ENCODE peak calls at places on chromosome 16, in nine cellular contexts. W is lower leg skin, Q is astrocyte of the cerebellum, L is neural progenitor cell, I is right lobe of liver, H is cardiac fibroblast, A is adrenal gland, X is AG04450, M is Peyer's patch. Z is an unnamed sample.

GRCh38 chr16:29883987-29884386 is 15.4 kb downstream of the SEZ6L2 start:
- DNase-seq in X (no peak), M (no peak), W (no peak), H (no peak), Q (no peak), A (no peak), L (no peak), I (no peak), Z (no peak)

GRCh38 chr16:73890524-73891500 is 405.8 kb upstream of the PSMD7 start:
- DNase-seq in X (no peak), A (no peak), H (peak), M (no peak), Q (no peak), I (no peak), W (no peak), L (peak), Z (no peak)

GRCh38 chr16:27214084-27214961 is 11.0 kb downstream of the KDM8 start:
- DNase-seq in Q (no peak), A (no peak), W (no peak), I (peak), L (no peak), H (no peak), M (peak), X (no peak), Z (no peak)

GRCh38 chr16:78639775-78640174 is 540.3 kb downstream of the WWOX start:
- DNase-seq in W (no peak), I (no peak), X (no peak), L (no peak), A (no peak), H (no peak), Q (no peak), M (no peak), Z (no peak)

GRCh38 chr16:16996830-16997229 is 473.9 kb downstream of the XYLT1 start:
- DNase-seq in H (no peak), A (no peak), I (no peak), L (peak), Q (no peak), W (no peak), X (no peak), M (no peak), Z (no peak)

GRCh38 chr16:47311738-47312505 is 148.9 kb downstream of the ITFG1 start:
- DNase-seq in L (peak), I (no peak), X (no peak), M (no peak), Q (peak), A (no peak), W (no peak), H (peak), Z (peak)

GRCh38 chr16:30697264-30698138 is 1.5 kb upstream of the SRCAP start:
- DNase-seq in X (no peak), W (no peak), Q (no peak), I (no peak), L (no peak), H (no peak), M (no peak), A (no peak), Z (no peak)

GRCh38 chr16:17336501-17336900 is 134.3 kb downstream of the XYLT1 start:
- DNase-seq in X (no peak), Q (no peak), I (no peak), H (no peak), W (no peak), A (no peak), L (no peak), M (no peak), Z (no peak)

GRCh38 chr16:75250809-75251279 is 580 bp downstream of the BCAR1 start:
- DNase-seq in I (peak), A (peak), M (peak), L (peak), W (no peak), H (peak), X (no peak), Q (no peak), Z (no peak)

GRCh38 chr16:48347980-48348379 is 37.2 kb downstream of the SIAH1 start:
- DNase-seq in X (no peak), I (no peak), L (no peak), A (no peak), W (no peak), Q (no peak), H (no peak), M (no peak), Z (no peak)

GRCh38 chr16:11432856-11433395 is 87.7 kb downstream of the RMI2 start:
- DNase-seq in X (no peak), H (no peak), I (no peak), A (no peak), L (no peak), W (no peak), Q (no peak), M (no peak), Z (no peak)

GRCh38 chr16:53967172-53967571 is 263.2 kb downstream of the FTO start:
- DNase-seq in I (no peak), Q (no peak), M (no peak), A (no peak), H (no peak), X (no peak), W (no peak), L (no peak), Z (no peak)

GRCh38 chr16:78130950-78131349 is 31.5 kb downstream of the WWOX start:
- DNase-seq in H (no peak), Q (no peak), L (no peak), M (no peak), I (no peak), X (no peak), W (no peak), A (no peak), Z (no peak)

GRCh38 chr16:31242197-31242596 is 17.6 kb upstream of the ITGAM start:
- DNase-seq in X (no peak), L (no peak), M (no peak), A (no peak), H (no peak), Q (no peak), I (no peak), W (no peak), Z (peak)

GRCh38 chr16:11134722-11135121 is 121.3 kb downstream of the SOCS1 start:
- DNase-seq in M (no peak), I (no peak), H (no peak), Q (no peak), W (no peak), A (no peak), L (no peak), X (no peak), Z (no peak)

GRCh38 chr16:84588991-84589390 is 28.9 kb downstream of the COTL1 start:
- DNase-seq in L (no peak), I (no peak), W (no peak), M (no peak), X (no peak), H (no peak), A (no peak), Q (no peak), Z (no peak)

GRCh38 chr16:31461921-31462804 is 2.9 kb downstream of the ARMC5 start:
- DNase-seq in X (no peak), H (no peak), I (peak), L (no peak), Q (no peak), A (peak), W (no peak), M (peak), Z (no peak)

GRCh38 chr16:4693296-4693955 is at the start of gene NUDT16L1:
- DNase-seq in M (peak), L (peak), I (peak), H (peak), X (peak), W (peak), A (peak), Q (peak), Z (peak)

GRCh38 chr16:29702307-29702706 is 23.3 kb downstream of the QPRT start:
- DNase-seq in Q (no peak), H (no peak), W (no peak), L (no peak), A (no peak), M (peak), X (no peak), I (no peak), Z (no peak)

GRCh38 chr16:7792346-7792745 is 459.7 kb downstream of the RBFOX1 start:
- DNase-seq in X (no peak), A (no peak), I (no peak), W (no peak), H (no peak), L (no peak), Q (no peak), M (no peak), Z (no peak)

GRCh38 chr16:72094266-72094610 is 591 bp downstream of the DHX38 start:
- DNase-seq in X (no peak), M (no peak), W (no peak), L (peak), Q (no peak), A (no peak), H (no peak), I (no peak), Z (no peak)

GRCh38 chr16:87415441-87415840 is 23.3 kb downstream of the MAP1LC3B start:
- DNase-seq in H (no peak), X (no peak), M (no peak), A (no peak), W (peak), I (peak), Q (no peak), L (no peak), Z (no peak)

GRCh38 chr16:81601008-81601428 is 156.4 kb downstream of the CMIP start:
- DNase-seq in Q (no peak), I (no peak), A (peak), M (no peak), X (no peak), W (peak), H (peak), L (no peak), Z (peak)

GRCh38 chr16:64138621-64139020 is 983.2 kb downstream of the CDH11 start:
- DNase-seq in L (no peak), W (no peak), X (no peak), I (no peak), A (no peak), H (no peak), M (no peak), Q (no peak), Z (no peak)

GRCh38 chr16:8721693-8722348 is 47.4 kb downstream of the ABAT start:
- DNase-seq in M (no peak), Q (no peak), H (no peak), L (peak), I (no peak), X (no peak), W (no peak), A (no peak), Z (no peak)

GRCh38 chr16:15952265-15952711 is 2.9 kb downstream of the ABCC1 start:
- DNase-seq in A (peak), Q (no peak), M (no peak), X (no peak), I (no peak), W (no peak), L (no peak), H (no peak), Z (no peak)

GRCh38 chr16:9364721-9365693 is 273.6 kb downstream of the HAPSTR1 start:
- DNase-seq in H (no peak), Q (no peak), A (peak), I (peak), L (no peak), X (no peak), M (peak), W (peak), Z (no peak)

GRCh38 chr16:27843800-27844199 is 219.7 kb downstream of the GSG1L start:
- DNase-seq in W (peak), A (no peak), H (no peak), Q (no peak), M (no peak), X (no peak), I (no peak), L (no peak), Z (no peak)

GRCh38 chr16:1870365-1871082 is 1.4 kb downstream of the MEIOB start:
- DNase-seq in L (no peak), H (peak), W (no peak), M (no peak), I (peak), X (peak), A (no peak), Q (peak), Z (peak)

GRCh38 chr16:1876468-1876867 is 4.5 kb upstream of the MEIOB start:
- DNase-seq in A (no peak), X (no peak), M (peak), W (no peak), Q (no peak), H (no peak), L (no peak), I (peak), Z (no peak)

GRCh38 chr16:1877089-1877488 is 5.1 kb upstream of the MEIOB start:
- DNase-seq in L (no peak), W (no peak), X (no peak), M (peak), H (no peak), I (peak), A (no peak), Q (no peak), Z (no peak)

GRCh38 chr16:1874854-1875253 is 2.9 kb upstream of the MEIOB start:
- DNase-seq in L (no peak), W (peak), Q (no peak), A (no peak), H (no peak), X (no peak), I (peak), M (no peak), Z (no peak)

DNA sequence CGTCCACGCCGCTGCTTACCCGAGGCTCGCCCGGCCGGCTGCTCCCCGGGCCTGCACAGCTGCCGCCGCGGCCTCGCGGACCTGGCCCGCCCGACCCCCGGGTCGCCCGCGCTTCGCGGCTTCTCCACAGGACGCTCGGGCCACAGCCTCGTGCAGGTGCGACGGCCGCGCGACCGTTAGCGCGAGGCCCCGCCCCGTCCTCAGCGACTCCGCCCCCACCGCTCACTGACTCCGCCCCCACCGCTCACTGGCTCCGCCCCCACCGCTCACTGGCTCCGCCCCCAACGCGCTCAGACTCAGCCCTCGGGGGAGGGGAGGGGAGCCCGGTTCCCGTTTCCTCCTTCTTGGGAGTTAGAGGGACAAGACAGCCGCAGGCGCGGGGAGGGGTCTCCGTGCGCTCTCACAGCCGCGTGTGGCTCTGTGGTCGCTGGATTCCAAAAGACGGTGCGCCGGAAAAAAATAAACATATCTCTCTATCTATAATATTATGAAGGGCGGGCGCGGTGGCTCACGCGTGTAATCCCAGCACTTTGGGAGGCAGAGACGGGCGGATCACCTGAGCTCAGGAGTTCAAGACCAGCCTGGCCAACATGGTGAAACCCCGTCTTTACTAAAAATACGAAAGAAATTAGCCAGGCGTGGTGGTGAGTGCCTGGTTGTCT is at the start of gene MEIOB:
- DNase-seq in I (no peak), X (no peak), A (peak), Q (no peak), L (peak), M (peak), H (peak), W (peak), Z (no peak)
- H3K4me3 ChIP-seq in I (no peak), X (peak), A (no peak), Q (peak), L (peak), M (no peak), H (peak), W (no peak), Z (no peak)

GRCh38 chr16:23327836-23328235 is 25.7 kb downstream of the SCNN1B start:
- DNase-seq in W (no peak), A (no peak), I (no peak), L (no peak), H (no peak), X (no peak), Q (no peak), M (no peak), Z (no peak)
- TF ChIP-seq CTCF in W (no peak), A (no peak), I (no peak), L (no peak), H (no peak), X (no peak), Q (no peak), M (no peak), Z (no peak)

GRCh38 chr16:49491736-49492089 is 118.1 kb downstream of the C16orf78 start:
- DNase-seq in W (peak), M (no peak), L (peak), Q (no peak), I (peak), H (no peak), A (peak), X (no peak), Z (no peak)
- H3K4me3 ChIP-seq in W (no peak), M (no peak), L (no peak), Q (no peak), I (peak), H (no peak), A (peak), X (no peak), Z (no peak)

GRCh38 chr16:49464877-49465504 is 91.4 kb downstream of the C16orf78 start:
- DNase-seq in I (no peak), L (peak), H (no peak), M (peak), Q (no peak), A (no peak), X (no peak), W (peak), Z (no peak)
- TF ChIP-seq CTCF in I (peak), L (peak), H (peak), M (no peak), Q (peak), A (no peak), X (no peak), W (no peak), Z (no peak)

GRCh38 chr16:89452925-89453324 is 37.4 kb downstream of the ANKRD11 start:
- DNase-seq in A (no peak), Q (no peak), H (no peak), L (no peak), X (no peak), M (no peak), W (no peak), I (no peak), Z (no peak)

GRCh38 chr16:89450537-89450936 is 39.8 kb downstream of the ANKRD11 start:
- DNase-seq in Q (no peak), L (no peak), X (no peak), W (no peak), I (no peak), H (no peak), A (no peak), M (no peak), Z (no peak)

GRCh38 chr16:89449726-89450335 is 40.5 kb downstream of the ANKRD11 start:
- DNase-seq in Q (no peak), X (no peak), W (no peak), L (no peak), M (no peak), A (no peak), H (peak), I (no peak), Z (peak)

GRCh38 chr16:89453662-89454321 is 36.6 kb downstream of the ANKRD11 start:
- DNase-seq in A (peak), M (peak), W (no peak), L (peak), H (peak), Q (no peak), I (no peak), X (no peak), Z (peak)

DNA sequence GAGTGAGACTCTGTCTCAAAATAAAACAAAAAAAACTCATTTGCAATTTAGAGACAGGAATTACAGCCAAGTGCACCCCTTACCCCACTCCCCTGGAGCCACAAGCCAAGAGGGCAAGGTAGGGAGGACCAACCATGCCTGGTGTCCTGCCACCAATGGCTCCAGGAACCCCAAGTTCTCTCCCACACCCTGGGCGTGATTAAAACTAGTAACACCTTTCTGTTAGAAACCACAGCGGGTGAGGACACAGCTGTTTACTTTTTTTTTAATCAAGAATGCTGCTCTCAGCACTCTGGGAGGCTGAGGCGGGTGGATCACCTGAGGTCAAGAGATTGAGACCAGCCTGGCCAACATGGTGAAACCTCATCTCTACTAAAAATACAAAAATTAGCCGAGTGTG is 38.1 kb downstream of the ANKRD11 start:
- DNase-seq in M (no peak), L (no peak), X (no peak), H (no peak), Q (no peak), A (no peak), W (no peak), I (no peak), Z (no peak)
- H3K4me3 ChIP-seq in M (no peak), L (no peak), X (no peak), H (no peak), Q (no peak), A (no peak), W (no peak), I (no peak), Z (no peak)

DNA sequence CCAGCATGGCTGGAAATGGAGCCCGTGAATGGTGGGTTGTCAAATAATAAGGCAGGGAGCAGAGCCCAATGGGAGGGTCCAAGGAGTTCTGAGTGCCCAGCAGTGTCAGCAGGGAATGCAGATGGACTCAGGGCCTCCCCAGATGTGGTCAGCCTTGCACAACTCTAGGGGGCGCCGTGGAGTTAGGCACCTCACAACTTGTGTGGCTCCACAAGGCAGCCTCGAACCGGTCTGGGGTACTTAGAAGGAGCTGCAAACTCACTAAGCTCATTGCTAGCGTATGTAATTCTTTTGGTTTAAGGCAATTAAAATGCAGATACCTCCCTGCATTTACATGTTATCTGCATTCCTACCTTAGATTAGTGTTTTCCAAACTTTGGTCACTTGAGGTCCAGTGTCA is 18.1 kb downstream of the IRF8 start:
- DNase-seq in M (no peak), H (no peak), I (peak), L (no peak), A (no peak), W (no peak), Q (no peak), X (no peak), Z (no peak)
- TF ChIP-seq CTCF in M (no peak), H (peak), I (peak), L (peak), A (no peak), W (no peak), Q (peak), X (no peak), Z (no peak)

GRCh38 chr16:89922477-89922883 is 662 bp upstream of the TUBB3 start:
- DNase-seq in X (peak), L (peak), I (no peak), H (peak), M (no peak), W (peak), A (peak), Q (no peak), Z (peak)

GRCh38 chr16:89923640-89924297 is 627 bp downstream of the TUBB3 start:
- DNase-seq in Q (no peak), H (no peak), M (no peak), W (no peak), X (no peak), L (peak), I (no peak), A (peak), Z (no peak)

GRCh38 chr16:89921699-89922476 is 1.3 kb upstream of the TUBB3 start:
- DNase-seq in A (peak), L (peak), H (peak), X (peak), M (peak), W (peak), I (no peak), Q (peak), Z (peak)

GRCh38 chr16:89924298-89924924 is 1.3 kb downstream of the TUBB3 start:
- DNase-seq in L (peak), X (no peak), Q (no peak), H (peak), A (peak), W (no peak), I (no peak), M (no peak), Z (peak)

DNA sequence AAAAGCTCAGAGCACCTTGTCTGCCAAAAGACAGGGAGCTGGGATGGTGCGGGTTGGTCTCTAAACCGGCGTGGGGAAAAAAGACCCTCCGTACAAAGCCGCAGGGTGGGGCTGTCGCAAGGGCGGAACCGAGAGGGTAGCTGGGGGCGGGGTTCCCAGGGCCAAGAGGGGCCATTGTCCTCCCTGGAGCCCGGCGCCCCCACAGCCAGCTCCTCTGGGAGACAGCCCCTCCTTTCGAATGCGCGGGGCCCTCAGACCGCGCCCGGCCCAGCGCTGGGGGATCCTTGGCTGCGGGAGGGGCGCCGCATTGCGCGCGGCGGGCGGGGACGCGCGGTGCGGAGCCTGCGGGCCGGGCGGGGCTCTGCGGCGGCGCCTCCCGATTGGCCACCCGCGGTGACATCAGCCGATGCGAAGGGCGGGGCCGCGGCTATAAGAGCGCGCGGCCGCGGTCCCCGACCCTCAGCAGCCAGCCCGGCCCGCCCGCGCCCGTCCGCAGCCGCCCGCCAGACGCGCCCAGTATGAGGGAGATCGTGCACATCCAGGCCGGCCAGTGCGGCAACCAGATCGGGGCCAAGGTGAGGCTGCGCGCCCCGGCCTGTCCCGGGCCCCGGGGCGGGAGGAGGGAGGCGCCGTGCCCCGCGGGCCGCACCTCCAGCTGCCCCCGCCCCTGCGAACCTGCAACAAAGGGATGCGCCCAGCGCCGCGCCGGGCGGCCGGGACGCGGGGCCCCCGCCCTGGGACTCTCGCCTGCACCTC is at the start of gene TUBB3:
- DNase-seq in L (peak), A (peak), H (peak), W (no peak), M (no peak), I (no peak), X (no peak), Q (no peak), Z (peak)
- H3K4me3 ChIP-seq in L (peak), A (peak), H (peak), W (peak), M (peak), I (peak), X (peak), Q (peak), Z (peak)